ENCODE peak calls at places on chromosomes 16 and 17, in five cellular contexts. B is A549, C is PC-3, F is tibial artery, U is brain microvascular endothelial cell. R is an unnamed sample.

GRCh38 chr16:74431516-74431915 is 10.2 kb upstream of the CLEC18B start:
- DNase-seq in B (no peak), C (peak; percentile 0), F (no peak), U (no peak), R (no peak)

GRCh38 chr17:60161598-60162330 is 12.0 kb downstream of the CA4 start:
- DNase-seq in B (no peak), C (no peak), F (no peak), U (no peak), R (no peak)

GRCh38 chr16:89657442-89658220 is at the start of the genes CHMP1A and SPATA33:
- DNase-seq in B (peak; percentile 91), C (peak; percentile 83), F (peak; percentile 76), U (peak; percentile 72), R (peak; percentile 70)

GRCh38 chr17:802481-802880 is 20.3 kb downstream of the MRM3 start:
- DNase-seq in B (no peak), C (no peak), F (no peak), U (no peak), R (no peak)

GRCh38 chr17:30336369-30337171 is 2.7 kb upstream of the TMIGD1 start:
- DNase-seq in B (peak; percentile 88), C (peak; percentile 68), F (no peak), U (peak; percentile 56), R (no peak)

GRCh38 chr17:58304735-58305486 is 23.7 kb downstream of the TSPOAP1 start:
- DNase-seq in B (no peak), C (no peak), F (peak; percentile 16), U (no peak), R (no peak)

GRCh38 chr17:60864674-60865080 is 187.0 kb downstream of the BCAS3 start:
- DNase-seq in B (no peak), C (no peak), F (no peak), U (no peak), R (no peak)

GRCh38 chr17:49530118-49530517 is 35.0 kb downstream of the NGFR start:
- DNase-seq in B (no peak), C (no peak), F (no peak), U (no peak), R (no peak)

GRCh38 chr17:78337244-78338109 is 22.4 kb downstream of the SOCS3 start:
- DNase-seq in B (peak; percentile 94), C (peak; percentile 98), F (no peak), U (peak; percentile 94), R (no peak)

GRCh38 chr16:8679156-8679555 is 4.7 kb downstream of the ABAT start:
- DNase-seq in B (no peak), C (peak; percentile 41), F (no peak), U (no peak), R (no peak)

GRCh38 chr16:15749985-15750384 is 99.9 kb downstream of the NDE1 start:
- DNase-seq in B (no peak), C (no peak), F (no peak), U (no peak), R (no peak)

GRCh38 chr17:61731330-61731729 is 132.0 kb downstream of the BRIP1 start:
- DNase-seq in B (no peak), C (no peak), F (no peak), U (no peak), R (no peak)

GRCh38 chr17:74569392-74570003 is 2.2 kb upstream of the CD300H start:
- DNase-seq in B (peak; percentile 94), C (peak; percentile 99), F (peak; percentile 62), U (peak; percentile 94), R (no peak)

GRCh38 chr16:57536306-57537193 is at the start of gene CCDC102A:
- DNase-seq in B (no peak), C (peak; percentile 37), F (no peak), U (no peak), R (peak; percentile 11)

GRCh38 chr17:54749157-54749556 is 151.5 kb upstream of the TOM1L1 start:
- DNase-seq in B (peak; percentile 21), C (no peak), F (no peak), U (no peak), R (no peak)

GRCh38 chr17:29645516-29646051 is 22.9 kb upstream of the CORO6 start:
- DNase-seq in B (no peak), C (no peak), F (peak; percentile 96), U (peak; percentile 49), R (peak; percentile 97)

GRCh38 chr16:17273142-17273561 is 197.6 kb downstream of the XYLT1 start:
- DNase-seq in B (peak; percentile 48), C (peak; percentile 7), F (peak; percentile 41), U (peak; percentile 34), R (no peak)

GRCh38 chr17:72717276-72717675 is 375.2 kb downstream of the SLC39A11 start:
- DNase-seq in B (no peak), C (no peak), F (no peak), U (no peak), R (no peak)

GRCh38 chr17:75849304-75849695 is 5.1 kb upstream of the UNC13D start:
- DNase-seq in B (no peak), C (no peak), F (no peak), U (no peak), R (no peak)

GRCh38 chr17:39627717-39628516 is 1.2 kb downstream of the PPP1R1B start:
- DNase-seq in B (no peak), C (no peak), F (no peak), U (no peak), R (no peak)

GRCh38 chr16:81071816-81072215 is 5.2 kb downstream of the C16orf46 start:
- DNase-seq in B (peak; percentile 18), C (peak; percentile 75), F (no peak), U (peak; percentile 7), R (no peak)

GRCh38 chr17:79969906-79970305 is 65.8 kb downstream of the TBC1D16 start:
- DNase-seq in B (no peak), C (no peak), F (no peak), U (no peak), R (no peak)

GRCh38 chr17:49898547-49899490 is 51.0 kb upstream of the TAC4 start:
- DNase-seq in B (peak; percentile 68), C (peak; percentile 49), F (no peak), U (no peak), R (no peak)

GRCh38 chr16:57883953-57884654 is 81.8 kb upstream of the KIFC3 start:
- DNase-seq in B (no peak), C (no peak), F (no peak), U (no peak), R (no peak)

GRCh38 chr17:75693500-75694481 is 26.7 kb downstream of the SAP30BP start:
- DNase-seq in B (peak; percentile 85), C (peak; percentile 99), F (peak; percentile 87), U (no peak), R (peak; percentile 93)

DNA sequence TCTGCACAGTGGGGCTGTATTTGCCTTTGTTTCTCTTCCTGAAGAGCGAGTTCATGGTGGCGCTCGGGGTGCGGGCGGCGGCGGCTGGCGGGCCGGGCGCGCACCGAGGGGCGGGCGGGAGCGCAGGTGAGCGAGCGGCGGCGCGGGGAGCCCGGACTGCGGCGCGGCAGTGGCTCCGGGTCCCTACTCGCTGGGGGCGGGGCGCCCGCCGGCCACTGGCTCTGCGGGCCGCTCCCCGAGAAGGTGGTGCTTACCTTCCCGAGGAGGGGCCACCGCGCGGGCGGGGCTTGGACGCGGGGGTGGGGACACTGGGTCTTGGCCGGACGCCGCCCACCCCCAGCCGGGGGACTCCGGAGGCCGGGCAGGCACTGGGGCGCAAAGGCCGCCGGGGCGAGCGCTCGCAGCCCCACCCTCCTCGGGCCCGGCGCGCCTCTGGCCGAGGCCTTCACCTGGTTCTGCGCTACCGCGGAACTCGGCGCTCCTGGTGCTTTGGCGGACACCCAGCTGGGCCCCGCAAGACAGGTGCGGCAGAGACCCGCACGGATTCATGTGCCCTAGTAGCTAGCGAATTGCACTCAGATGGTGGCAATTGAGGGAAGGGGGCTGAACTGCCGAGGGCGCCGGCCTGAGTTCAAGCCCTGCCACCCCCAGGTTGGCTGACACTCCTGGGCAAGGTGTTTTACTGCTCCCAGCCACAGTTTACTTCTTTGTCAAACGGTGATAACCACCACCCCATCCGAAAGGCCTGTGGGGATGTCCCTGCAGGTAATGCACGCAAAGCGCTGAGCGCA is at the start of gene PPL:
- DNase-seq in B (peak; percentile 73), C (peak; percentile 86), F (peak; percentile 61), U (no peak), R (peak; percentile 32)
- H3K4me3 ChIP-seq in B (peak within 1 kb of the TSS; percentile 78), C (peak within 1 kb of the TSS; percentile 93), F (peak within 1 kb of the TSS; percentile 59), U (peak within 1 kb of the TSS; percentile 22), R (peak within 1 kb of the TSS; percentile 59)

DNA sequence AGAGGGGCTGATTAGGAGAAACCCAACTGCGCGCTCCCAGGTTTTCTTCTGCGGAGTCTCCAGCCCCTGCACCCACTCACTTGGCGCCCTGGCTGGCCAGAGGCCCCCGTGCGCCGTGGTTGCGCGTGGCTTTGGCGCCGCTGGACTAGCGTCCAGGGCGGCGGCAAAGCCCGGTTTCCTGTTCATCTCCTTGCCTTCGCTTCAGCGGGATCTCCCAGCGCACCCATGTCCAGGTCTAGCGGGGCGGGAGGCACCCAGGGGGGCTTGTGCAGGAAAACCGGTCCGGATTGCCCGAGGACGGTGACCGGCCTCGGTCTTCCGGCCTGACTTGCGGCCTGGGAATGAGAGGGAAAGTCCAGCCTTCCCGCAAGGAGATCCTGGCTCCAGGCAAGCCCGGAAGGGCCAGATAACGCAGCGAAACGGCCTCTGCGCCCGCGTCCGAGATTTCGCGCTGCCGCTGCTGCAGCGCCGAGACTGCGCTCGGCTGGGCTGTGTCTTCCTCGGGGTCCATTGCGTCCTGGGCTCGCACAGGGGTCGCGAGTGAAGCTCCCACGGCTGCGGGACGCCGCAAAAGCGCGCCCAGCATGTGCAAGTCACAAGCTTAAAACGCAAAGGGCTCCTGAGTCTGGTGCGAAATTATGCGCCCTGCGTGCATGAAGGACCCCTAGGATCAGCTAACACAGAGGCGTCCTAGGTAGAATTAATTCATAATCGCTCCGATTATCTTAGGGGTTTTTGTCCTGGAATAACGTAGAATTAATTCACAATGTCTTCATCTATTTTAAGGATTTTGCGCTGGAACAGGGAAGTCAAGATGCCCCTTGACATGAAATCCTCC is 5.7 kb downstream of the FOXF1 start:
- DNase-seq in B (no peak), C (no peak), F (no peak), U (no peak), R (no peak)
- H3K27ac ChIP-seq in B (no peak overlapping the region), C (no peak overlapping the region), F (no peak overlapping the region), U (no peak overlapping the region), R (no peak overlapping the region)

DNA sequence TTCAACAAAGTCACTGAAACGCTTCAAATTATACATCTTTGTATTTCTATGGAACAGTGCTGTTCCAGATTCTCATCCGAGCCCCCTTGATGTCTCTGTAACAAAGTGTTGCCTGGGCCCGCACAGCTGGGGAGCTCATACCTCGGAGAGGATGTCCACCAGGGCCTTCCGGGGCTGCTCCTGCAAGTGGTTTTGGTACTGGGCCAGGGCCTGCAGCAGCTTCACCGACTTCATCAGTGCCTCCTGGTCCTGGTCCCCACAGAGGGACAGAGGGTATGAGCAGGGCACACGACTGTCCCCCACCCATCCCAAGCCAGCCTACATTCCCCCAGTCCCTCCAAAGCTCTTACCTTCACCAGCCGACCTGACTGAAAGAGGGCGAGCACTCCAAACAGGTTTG is 1.5 kb downstream of the MYBBP1A start:
- DNase-seq in B (no peak), C (no peak), F (no peak), U (no peak), R (no peak)
- H3K4me3 ChIP-seq in B (peak overlapping the region; percentile 92), C (peak overlapping the region; percentile 98), F (peak overlapping the region; percentile 86), U (peak overlapping the region; percentile 97), R (no peak overlapping the region)

GRCh38 chr17:36723459-36723858 is 122.1 kb downstream of the MRM1 start:
- DNase-seq in B (no peak), C (no peak), F (no peak), U (no peak), R (no peak)

GRCh38 chr17:36720131-36720530 is 118.7 kb downstream of the MRM1 start:
- DNase-seq in B (no peak), C (no peak), F (no peak), U (no peak), R (no peak)

GRCh38 chr17:36722903-36723263 is 121.5 kb downstream of the MRM1 start:
- DNase-seq in B (no peak), C (no peak), F (no peak), U (no peak), R (no peak)

GRCh38 chr17:36722121-36722902 is 120.9 kb downstream of the MRM1 start:
- DNase-seq in B (no peak), C (peak; percentile 33), F (no peak), U (no peak), R (no peak)

GRCh38 chr17:36721560-36722120 is 120.3 kb downstream of the MRM1 start:
- DNase-seq in B (no peak), C (no peak), F (no peak), U (no peak), R (no peak)
- H3K27ac ChIP-seq in B (peak overlapping the region; percentile 45), C (no peak overlapping the region), F (no peak overlapping the region), U (no peak overlapping the region), R (no peak overlapping the region)